ENCODE peak calls at places on chromosomes 12 and 14, in six cellular contexts. R, Y, A, G, V and D are unnamed samples.

GRCh38 chr12:132066345-132066685 is 77.8 kb downstream of the DDX51 start:
- DNase-seq in Y (no peak), R (no peak), G (peak), V (peak), A (no peak), D (no peak)

GRCh38 chr12:113788020-113788856 is 177.9 kb downstream of the RBM19 start:
- DNase-seq in V (no peak), G (no peak), R (no peak), A (no peak), Y (no peak), D (no peak)

GRCh38 chr14:95562892-95563685 is 28.2 kb downstream of the GLRX5 start:
- DNase-seq in V (no peak), R (peak), Y (no peak), A (no peak), G (no peak), D (no peak)

GRCh38 chr12:93135286-93136239 is 206.5 kb upstream of the EEA1 start:
- DNase-seq in V (no peak), A (no peak), R (peak), G (no peak), Y (no peak), D (no peak)

GRCh38 chr14:26597136-26598080 is at the start of gene NOVA1:
- DNase-seq in Y (peak), R (no peak), G (no peak), V (peak), A (no peak), D (no peak)

GRCh38 chr12:69984216-69984615 is 159.2 kb downstream of the MYRFL start:
- DNase-seq in Y (no peak), G (no peak), A (no peak), R (no peak), V (no peak), D (no peak)

GRCh38 chr14:49173765-49174373 is 412.3 kb downstream of the RPS29 start:
- DNase-seq in Y (peak), R (peak), G (peak), A (peak), V (peak), D (peak)

GRCh38 chr14:30223385-30223785 is 295.7 kb upstream of the PRKD1 start:
- DNase-seq in Y (no peak), A (no peak), G (no peak), R (peak), V (no peak), D (no peak)

GRCh38 chr12:124457287-124458219 is 109.9 kb downstream of the NCOR2 start:
- DNase-seq in G (no peak), R (no peak), V (peak), A (no peak), Y (no peak), D (peak)

GRCh38 chr12:131894981-131895639 is 688 bp downstream of the ULK1 start:
- DNase-seq in V (peak), Y (peak), G (no peak), A (peak), R (no peak), D (peak)

GRCh38 chr12:113436993-113437728 is 15.0 kb downstream of the SDSL start:
- DNase-seq in G (no peak), Y (no peak), R (no peak), V (no peak), A (no peak), D (no peak)

GRCh38 chr12:92208613-92209121 is 63.0 kb upstream of the BTG1 start:
- DNase-seq in R (no peak), V (no peak), A (no peak), G (peak), Y (no peak), D (no peak)

GRCh38 chr12:100404769-100405407 is 48.0 kb downstream of the SLC17A8 start:
- DNase-seq in R (peak), A (peak), Y (peak), V (peak), G (peak), D (no peak)

GRCh38 chr12:38132139-38132538 is 184.4 kb upstream of the ALG10B start:
- DNase-seq in A (no peak), V (no peak), R (no peak), G (no peak), Y (no peak), D (no peak)

GRCh38 chr12:82862876-82863649 is 176.4 kb downstream of the TMTC2 start:
- DNase-seq in A (no peak), V (no peak), R (no peak), G (no peak), Y (no peak), D (no peak)

GRCh38 chr12:9388379-9388778 is 180.2 kb upstream of the PZP start:
- DNase-seq in R (no peak), Y (no peak), V (no peak), G (no peak), A (no peak), D (no peak)

GRCh38 chr12:109932878-109933503 is 32.9 kb downstream of the TCHP start:
- DNase-seq in G (no peak), R (no peak), Y (no peak), A (no peak), V (no peak), D (no peak)

GRCh38 chr12:110317921-110318320 is 36.9 kb downstream of the ATP2A2 start:
- DNase-seq in V (no peak), A (no peak), R (no peak), G (no peak), Y (no peak), D (no peak)

DNA sequence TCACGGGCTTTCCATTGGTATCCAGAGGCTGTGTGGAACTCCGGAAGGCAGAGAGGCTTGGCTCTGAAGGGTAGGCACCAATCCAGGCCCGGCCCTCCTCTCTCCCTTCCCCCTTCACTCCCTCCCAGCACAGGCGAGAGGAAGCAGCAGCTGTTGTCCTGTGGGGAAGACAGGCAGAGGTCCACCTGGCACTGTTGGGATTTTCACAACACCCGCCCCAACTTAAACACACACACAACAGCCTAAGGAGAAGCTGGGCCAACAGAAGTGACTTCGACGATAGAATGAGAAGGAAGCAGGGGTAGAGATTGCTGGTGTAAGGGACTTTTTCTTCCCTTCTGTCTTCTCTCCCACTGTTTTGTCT is 3.1 kb upstream of the RNASE7 start:
- DNase-seq in A (no peak), Y (peak), R (peak), G (no peak), V (no peak), D (no peak)
- TF ChIP-seq POLR2A in A (no peak), Y (no peak), R (no peak), G (no peak), V (no peak), D (no peak)

DNA sequence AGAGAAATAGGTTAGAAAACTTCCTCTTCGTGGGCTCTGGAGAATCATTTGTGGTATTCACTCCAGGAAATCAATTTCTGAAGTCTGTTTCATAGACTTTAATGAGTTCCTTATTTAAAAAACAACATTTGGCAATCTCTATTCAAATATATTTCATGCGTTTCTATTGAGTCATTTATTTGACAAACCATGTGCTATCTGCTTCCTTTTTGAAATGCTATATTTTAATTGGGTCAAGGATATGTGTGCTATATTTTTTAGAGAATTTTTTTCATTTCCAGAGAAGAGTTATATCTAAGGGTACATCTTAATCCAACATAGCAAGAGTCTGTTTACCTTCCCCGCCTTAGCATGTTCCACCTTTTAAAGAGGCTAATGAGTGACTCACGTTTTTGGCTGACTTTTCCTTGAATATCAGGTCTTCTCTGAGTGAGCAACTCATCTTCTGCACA is 252.4 kb upstream of the EGLN3 start:
- DNase-seq in V (no peak), R (no peak), G (no peak), Y (no peak), A (no peak), D (no peak)
- TF ChIP-seq POLR2AphosphoS5 in V (no peak), R (no peak), G (no peak), Y (no peak), A (no peak), D (no peak)

GRCh38 chr12:115255962-115256361 is 572.0 kb upstream of the TBX3 start:
- DNase-seq in V (no peak), G (no peak), R (no peak), Y (no peak), A (no peak), D (no peak)

GRCh38 chr12:115259968-115260806 is 576.2 kb upstream of the TBX3 start:
- DNase-seq in R (peak), Y (no peak), V (no peak), A (no peak), G (no peak), D (no peak)

GRCh38 chr12:115260807-115261161 is 576.8 kb upstream of the TBX3 start:
- DNase-seq in R (no peak), V (no peak), G (no peak), A (no peak), Y (no peak), D (no peak)

GRCh38 chr12:115255257-115255656 is 571.3 kb upstream of the TBX3 start:
- DNase-seq in V (no peak), G (no peak), A (no peak), R (no peak), Y (no peak), D (no peak)

DNA sequence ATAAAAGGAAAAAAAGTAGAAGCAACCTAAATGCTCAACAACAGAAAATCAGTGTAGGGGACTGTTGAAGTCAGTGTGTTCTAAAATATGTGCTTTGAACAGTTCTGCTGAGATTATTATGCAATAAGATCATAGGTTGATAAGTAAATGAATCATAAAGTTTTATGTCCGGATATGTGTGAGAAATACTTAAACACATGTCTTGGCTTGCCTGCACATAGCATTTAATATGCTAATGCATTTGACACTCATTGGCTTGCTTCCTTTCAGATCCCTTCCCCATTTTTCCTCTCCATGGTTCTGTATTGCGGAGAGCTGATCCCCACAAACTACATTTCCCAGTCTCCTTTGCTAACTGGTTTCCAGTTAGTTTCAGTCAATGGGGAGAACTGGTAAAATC is 573.8 kb upstream of the TBX3 start:
- DNase-seq in V (no peak), Y (no peak), A (no peak), G (no peak), R (no peak), D (no peak)
- TF ChIP-seq TAF1 in V (no peak), Y (no peak), A (no peak), G (no peak), R (no peak), D (no peak)

GRCh38 chr14:70008457-70008856 is 129.2 kb downstream of the SMOC1 start:
- DNase-seq in R (no peak), Y (no peak), G (no peak), A (no peak), V (no peak), D (no peak)

GRCh38 chr14:70008863-70009262 is 129.6 kb downstream of the SMOC1 start:
- DNase-seq in A (no peak), G (no peak), R (no peak), V (no peak), Y (no peak), D (no peak)

GRCh38 chr14:70002589-70003240 is 123.5 kb downstream of the SMOC1 start:
- DNase-seq in R (peak), G (no peak), Y (no peak), V (no peak), A (no peak), D (no peak)

GRCh38 chr14:70004791-70005190 is 125.6 kb downstream of the SMOC1 start:
- DNase-seq in Y (no peak), A (no peak), G (no peak), R (no peak), V (no peak), D (no peak)

DNA sequence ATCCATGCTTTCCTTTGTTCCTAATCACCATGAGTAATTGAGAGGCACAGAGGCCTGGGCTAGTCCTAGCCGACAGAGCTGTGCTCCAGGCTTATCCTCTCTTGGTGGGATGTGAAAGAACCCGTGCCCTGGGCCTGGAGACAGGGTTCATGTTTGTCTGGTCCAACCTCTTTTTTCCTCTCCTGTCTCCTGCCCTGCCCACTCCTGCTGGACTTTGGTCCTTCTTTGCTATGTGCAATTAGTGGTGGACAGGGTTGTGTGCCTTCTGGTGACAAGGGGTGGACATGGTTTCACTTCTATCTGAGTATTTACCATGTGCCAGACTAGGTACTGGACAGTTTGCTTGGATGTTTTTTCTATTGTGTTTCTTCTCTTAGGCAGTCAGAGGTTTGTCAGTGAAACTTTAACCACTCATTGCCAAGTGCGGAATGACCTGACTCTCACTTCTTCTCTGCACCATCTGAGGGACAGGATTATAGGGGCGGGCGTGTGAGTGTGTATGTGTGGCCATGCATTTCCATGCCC is 126.1 kb downstream of the SMOC1 start:
- DNase-seq in Y (no peak), G (no peak), R (peak), V (no peak), A (no peak), D (no peak)
- TF ChIP-seq POLR2A in Y (no peak), G (no peak), R (peak), V (no peak), A (no peak), D (no peak)

GRCh38 chr12:14999421-15000047 is 26.7 kb downstream of the PDE6H start:
- DNase-seq in R (no peak), V (no peak), Y (no peak), A (no peak), G (no peak), D (no peak)
- TF ChIP-seq POLR2AphosphoS5 in R (no peak), V (no peak), Y (no peak), A (no peak), G (no peak), D (no peak)

GRCh38 chr12:41635731-41636130 is 447.6 kb downstream of the PDZRN4 start:
- DNase-seq in R (no peak), V (no peak), G (no peak), Y (no peak), A (no peak), D (no peak)
- TF ChIP-seq TAF1 in R (no peak), V (no peak), G (no peak), Y (no peak), A (no peak), D (no peak)

GRCh38 chr12:53751336-53752191 is at the start of gene CISTR:
- DNase-seq in Y (peak), G (no peak), R (no peak), A (peak), V (peak), D (peak)
- TF ChIP-seq POLR2A in Y (no peak), G (no peak), R (no peak), A (no peak), V (no peak), D (peak)

DNA sequence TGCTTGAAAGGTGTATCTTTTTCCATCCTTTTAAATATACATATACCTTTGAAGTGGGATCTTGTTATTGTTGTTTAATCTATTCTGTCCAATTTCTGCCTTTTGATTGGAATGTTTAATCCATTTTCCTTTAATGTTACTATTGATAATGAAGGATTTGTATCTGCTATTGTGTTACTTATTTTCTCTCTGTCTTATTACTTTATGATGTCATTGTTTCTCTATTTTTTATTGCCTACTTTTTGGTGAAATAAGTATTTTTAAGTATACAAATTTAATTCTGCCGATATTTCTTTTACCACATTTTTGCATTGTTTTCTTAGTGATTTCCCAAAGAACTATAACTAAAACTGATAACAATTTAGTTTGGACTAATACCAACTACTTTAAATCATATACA is 121.8 kb downstream of the RASSF9 start:
- DNase-seq in G (no peak), Y (no peak), V (no peak), A (no peak), R (no peak), D (no peak)
- TF ChIP-seq POLR2AphosphoS5 in G (no peak), Y (no peak), V (no peak), A (no peak), R (no peak), D (no peak)